ENCODE peak calls at places on chromosomes 5 and 9, in six cellular contexts. Y, G, T, B, K and D are unnamed samples. For H3K27me3, the result is how much of the 10 kb centered on the place peaks cover.

GRCh38 chr9:20658677-20659473 is 25.2 kb upstream of the FOCAD start:
- DNase-seq in Y (no peak), G (no peak), T (no peak), B (no peak), K (no peak), D (no peak)

GRCh38 chr5:164742025-164742424 is 1236.6 kb downstream of the MAT2B start:
- DNase-seq in Y (no peak), G (no peak), T (no peak), B (no peak), K (no peak), D (no peak)

GRCh38 chr5:134524219-134524825 is 1.1 kb upstream of the JADE2 start:
- DNase-seq in Y (peak), G (peak), T (peak), B (peak), K (peak), D (peak)

GRCh38 chr9:15182003-15182695 is 124.9 kb downstream of the TTC39B start:
- DNase-seq in Y (no peak), G (no peak), T (no peak), B (no peak), K (no peak), D (no peak)

GRCh38 chr9:79616013-79616412 is 44.2 kb downstream of the TLE4 start:
- DNase-seq in Y (no peak), G (no peak), T (no peak), B (no peak), K (no peak), D (no peak)

GRCh38 chr9:3508531-3509374 is 17.0 kb downstream of the RFX3 start:
- DNase-seq in Y (no peak), G (no peak), T (no peak), B (no peak), K (no peak), D (no peak)

GRCh38 chr5:133331866-133332731 is 280.2 kb downstream of the FSTL4 start:
- DNase-seq in Y (no peak), G (no peak), T (no peak), B (no peak), K (no peak), D (no peak)

GRCh38 chr5:88544131-88544530 is 275.5 kb upstream of the TMEM161B start:
- DNase-seq in Y (no peak), G (no peak), T (no peak), B (no peak), K (no peak), D (no peak)

GRCh38 chr9:131361202-131361833 is 32.6 kb upstream of the PRRC2B start:
- DNase-seq in Y (peak), G (no peak), T (peak), B (peak), K (no peak), D (no peak)

GRCh38 chr5:138964547-138965174 is 89.5 kb upstream of the LRRTM2 start:
- DNase-seq in Y (no peak), G (no peak), T (no peak), B (no peak), K (no peak), D (no peak)

GRCh38 chr9:93659837-93660177 is 83.4 kb downstream of the PHF2 start:
- DNase-seq in Y (no peak), G (no peak), T (no peak), B (peak), K (no peak), D (no peak)

GRCh38 chr9:123419721-123420559 is 63.9 kb downstream of the CRB2 start:
- DNase-seq in Y (no peak), G (no peak), T (peak), B (no peak), K (peak), D (no peak)

GRCh38 chr9:68741751-68742730 is 37.0 kb downstream of the PIP5K1B start:
- DNase-seq in Y (no peak), G (no peak), T (no peak), B (no peak), K (no peak), D (no peak)

GRCh38 chr5:53936481-53937352 is 373.7 kb downstream of the ARL15 start:
- DNase-seq in Y (peak), G (no peak), T (no peak), B (no peak), K (peak), D (no peak)

GRCh38 chr9:88076286-88077070 is 61.8 kb downstream of the SPATA31C2 start:
- DNase-seq in Y (peak), G (peak), T (peak), B (peak), K (peak), D (peak)

GRCh38 chr5:37838152-37838932 is 1.5 kb downstream of the GDNF start:
- DNase-seq in Y (no peak), G (peak), T (no peak), B (no peak), K (no peak), D (no peak)

GRCh38 chr9:81522721-81523551 is 166.4 kb downstream of the TLE1 start:
- DNase-seq in Y (peak), G (no peak), T (no peak), B (peak), K (no peak), D (no peak)

GRCh38 chr5:73513996-73514395 is 15.8 kb downstream of the BTF3 start:
- DNase-seq in Y (no peak), G (no peak), T (no peak), B (no peak), K (no peak), D (no peak)

GRCh38 chr5:80754900-80755299 is 100.1 kb upstream of the DHFR start:
- DNase-seq in Y (peak), G (no peak), T (no peak), B (no peak), K (no peak), D (no peak)

GRCh38 chr9:16458696-16459420 is 411.6 kb downstream of the BNC2 start:
- DNase-seq in Y (no peak), G (no peak), T (no peak), B (no peak), K (no peak), D (no peak)

GRCh38 chr9:24614070-24614469 is 68.4 kb upstream of the IZUMO3 start:
- DNase-seq in Y (no peak), G (no peak), T (no peak), B (no peak), K (no peak), D (no peak)

GRCh38 chr5:181217805-181218065 is 5.3 kb upstream of the TRIM41 start:
- DNase-seq in Y (no peak), G (peak), T (no peak), B (no peak), K (no peak), D (no peak)

GRCh38 chr5:56356121-56356875 is 123.2 kb upstream of the ANKRD55 start:
- DNase-seq in Y (no peak), G (no peak), T (no peak), B (no peak), K (no peak), D (no peak)

GRCh38 chr9:72305102-72305546 is 59.9 kb downstream of the ZFAND5 start:
- DNase-seq in Y (peak), G (peak), T (peak), B (peak), K (peak), D (no peak)

GRCh38 chr5:169746147-169746694 is 109.1 kb downstream of the DOCK2 start:
- DNase-seq in Y (no peak), G (no peak), T (no peak), B (no peak), K (no peak), D (no peak)

GRCh38 chr5:67490543-67491321 is 294.1 kb upstream of the CD180 start:
- DNase-seq in Y (no peak), G (no peak), T (no peak), B (no peak), K (no peak), D (no peak)

GRCh38 chr5:127922603-127923002 is 161.0 kb upstream of the SLC12A2 start:
- DNase-seq in Y (no peak), G (no peak), T (no peak), B (no peak), K (no peak), D (no peak)

GRCh38 chr5:174082286-174082685 is 36.8 kb downstream of the NSG2 start:
- DNase-seq in Y (no peak), G (no peak), T (no peak), B (no peak), K (no peak), D (no peak)

GRCh38 chr5:71744009-71744792 is 25.1 kb downstream of the CARTPT start:
- DNase-seq in Y (no peak), G (no peak), T (no peak), B (no peak), K (no peak), D (no peak)

GRCh38 chr5:1028481-1029269 is 20.1 kb downstream of the NKD2 start:
- DNase-seq in Y (no peak), G (no peak), T (peak), B (no peak), K (no peak), D (no peak)

GRCh38 chr5:54517512-54518145 is at the start of gene SNX18:
- DNase-seq in Y (peak), G (peak), T (peak), B (peak), K (peak), D (peak)

GRCh38 chr5:133718457-133718856 is 106.1 kb upstream of the FSTL4 start:
- DNase-seq in Y (no peak), G (no peak), T (no peak), B (no peak), K (no peak), D (no peak)

GRCh38 chr9:14031015-14031414 is 282.9 kb downstream of the NFIB start:
- DNase-seq in Y (peak), G (peak), T (no peak), B (no peak), K (peak), D (no peak)

GRCh38 chr9:134370638-134371037 is 44.4 kb downstream of the RXRA start:
- DNase-seq in Y (no peak), G (no peak), T (no peak), B (no peak), K (no peak), D (no peak)

GRCh38 chr5:158209219-158209908 is 350.4 kb upstream of the CLINT1 start:
- DNase-seq in Y (no peak), G (no peak), T (no peak), B (no peak), K (no peak), D (no peak)

GRCh38 chr5:40594811-40595210 is 84.9 kb upstream of the PTGER4 start:
- DNase-seq in Y (no peak), G (no peak), T (no peak), B (no peak), K (no peak), D (no peak)

GRCh38 chr5:179187681-179188575 is 127.8 kb downstream of the ZNF354C start:
- DNase-seq in Y (no peak), G (no peak), T (peak), B (no peak), K (no peak), D (no peak)
- H3K27ac ChIP-seq in Y (no peak), G (no peak), T (no peak), B (no peak), K (no peak), D (no peak)

GRCh38 chr5:141605523-141606277 is 13.1 kb downstream of the DIAPH1 start:
- DNase-seq in Y (peak), G (no peak), T (no peak), B (peak), K (no peak), D (no peak)
- H3K4me3 ChIP-seq in Y (no peak), G (no peak), T (no peak), B (no peak), K (no peak), D (no peak)

DNA sequence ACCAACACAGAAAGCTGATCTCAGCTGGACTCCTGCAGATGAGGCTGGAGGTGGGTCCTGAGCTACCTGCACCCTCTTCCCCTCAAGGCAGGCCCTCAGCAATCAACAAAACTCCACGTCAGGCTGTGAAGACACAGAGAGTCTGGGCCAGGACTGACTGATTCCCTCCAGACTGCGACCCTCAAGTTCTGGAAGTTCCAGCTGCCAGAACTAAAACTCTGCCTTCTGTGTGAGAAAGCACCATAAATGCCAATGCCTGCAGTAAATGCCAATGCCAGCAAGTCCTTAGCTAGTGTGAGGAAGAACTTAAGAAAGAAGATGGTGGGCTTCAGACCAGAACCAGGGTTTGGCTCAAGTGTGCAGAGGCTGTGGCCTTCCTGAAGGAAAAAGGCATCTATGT is 42.5 kb upstream of the GABBR2 start:
- DNase-seq in Y (no peak), G (no peak), T (no peak), B (no peak), K (no peak), D (no peak)
- H3K27me3 ChIP-seq in Y (under half), G (under half), T (under half), B (under half), K (under half), D (under half)

GRCh38 chr5:135691116-135691515 is 112.3 kb upstream of the CXCL14 start:
- DNase-seq in Y (no peak), G (no peak), T (no peak), B (no peak), K (no peak), D (no peak)
- H3K27ac ChIP-seq in Y (no peak), G (no peak), T (no peak), B (no peak), K (no peak), D (no peak)